ENCODE peak calls at places on chromosome 6, in six cellular contexts. B is LHCN-M2, M is cardiac fibroblast, G is H4, Q is NCI-H2107, E is HT1080. Y is an unnamed sample.
A peak's percentile ranks its signal among the peaks of the same experiment; 100 is the strongest.

GRCh38 chr6:27720607-27721580 is 191.3 kb downstream of the OR2B2 start:
- DNase-seq in Q (no peak), M (peak; percentile 35), E (peak; percentile 81), G (peak; percentile 53), B (peak; percentile 12), Y (no peak)

GRCh38 chr6:160750276-160750689 is 48.2 kb downstream of the PLG start:
- DNase-seq in G (no peak), Q (no peak), B (no peak), M (no peak), E (no peak), Y (no peak)

GRCh38 chr6:42766163-42766670 is 15.6 kb upstream of the BICRAL start:
- DNase-seq in B (peak; percentile 76), M (no peak), Q (no peak), E (peak; percentile 93), G (peak; percentile 58), Y (peak; percentile 90)

GRCh38 chr6:130203370-130203769 is 19.4 kb downstream of the SAMD3 start:
- DNase-seq in Q (no peak), B (no peak), M (no peak), E (no peak), G (no peak), Y (no peak)

GRCh38 chr6:145688493-145688905 is 46.8 kb downstream of the EPM2A start:
- DNase-seq in G (peak; percentile 24), E (peak; percentile 36), Q (no peak), B (peak; percentile 86), M (no peak), Y (no peak)

GRCh38 chr6:67933278-67933677 is 701.8 kb upstream of the ADGRB3 start:
- DNase-seq in Q (no peak), B (no peak), E (no peak), G (peak; percentile 16), M (no peak), Y (no peak)

GRCh38 chr6:7691675-7692452 is 34.0 kb upstream of the BMP6 start:
- DNase-seq in B (peak; percentile 32), M (peak; percentile 39), G (peak; percentile 25), E (peak; percentile 93), Q (no peak), Y (peak; percentile 25)

GRCh38 chr6:37680668-37681067 is 17.0 kb downstream of the MDGA1 start:
- DNase-seq in B (no peak), Q (peak; percentile 42), M (no peak), E (no peak), G (no peak), Y (no peak)

GRCh38 chr6:40425192-40425919 is 161.8 kb downstream of the LRFN2 start:
- DNase-seq in M (no peak), E (no peak), Q (no peak), B (no peak), G (no peak), Y (no peak)

GRCh38 chr6:147154454-147154853 is 49.8 kb upstream of the STXBP5 start:
- DNase-seq in E (peak; percentile 80), B (peak; percentile 91), Q (no peak), G (no peak), M (peak; percentile 30), Y (peak; percentile 48)

GRCh38 chr6:130724089-130724488 is 103.1 kb upstream of the SMLR1 start:
- DNase-seq in Q (no peak), E (no peak), M (no peak), G (no peak), B (no peak), Y (no peak)

GRCh38 chr6:46175976-46176375 is 5.2 kb upstream of the ENPP5 start:
- DNase-seq in B (no peak), Q (no peak), G (no peak), E (no peak), M (no peak), Y (no peak)

GRCh38 chr6:158431560-158431959 is 119.3 kb downstream of the TULP4 start:
- DNase-seq in M (no peak), E (no peak), G (no peak), Q (no peak), B (no peak), Y (no peak)

GRCh38 chr6:135938588-135939215 is 87.2 kb downstream of the PDE7B start:
- DNase-seq in B (peak; percentile 68), G (peak; percentile 30), E (no peak), Q (no peak), M (peak; percentile 68), Y (peak; percentile 38)

GRCh38 chr6:130467146-130467545 is 101.3 kb downstream of the TMEM200A start:
- DNase-seq in B (no peak), Q (no peak), M (no peak), E (no peak), G (no peak), Y (peak; percentile 7)

GRCh38 chr6:12423852-12424251 is 133.7 kb downstream of the EDN1 start:
- DNase-seq in B (no peak), M (peak; percentile 43), E (no peak), G (no peak), Q (no peak), Y (no peak)

GRCh38 chr6:14328163-14328562 is 210.6 kb downstream of the CD83 start:
- DNase-seq in Q (no peak), G (no peak), E (no peak), M (no peak), B (no peak), Y (no peak)

GRCh38 chr6:92337571-92337970 is 1081.8 kb downstream of the EPHA7 start:
- DNase-seq in Q (no peak), E (no peak), M (no peak), G (no peak), B (no peak), Y (no peak)

GRCh38 chr6:22250486-22250885 is 46.4 kb downstream of the PRL start:
- DNase-seq in M (no peak), B (peak; percentile 50), E (no peak), G (no peak), Q (peak; percentile 7), Y (peak; percentile 6)

GRCh38 chr6:26224940-26225847 is 138.0 kb downstream of the HFE start:
- DNase-seq in E (no peak), B (no peak), G (no peak), M (peak; percentile 93), Q (no peak), Y (peak; percentile 22)

GRCh38 chr6:138428943-138429616 is 25.1 kb downstream of the HEBP2 start:
- DNase-seq in B (peak; percentile 65), G (no peak), Q (no peak), E (peak; percentile 47), M (peak; percentile 80), Y (peak; percentile 63)

GRCh38 chr6:16683524-16684194 is 77.6 kb downstream of the ATXN1 start:
- DNase-seq in G (peak; percentile 90), Q (no peak), E (peak; percentile 92), M (peak; percentile 84), B (peak; percentile 87), Y (peak; percentile 68)

GRCh38 chr6:158103228-158103627 is 64.8 kb downstream of the SERAC1 start:
- DNase-seq in B (no peak), M (no peak), Q (no peak), E (no peak), G (no peak), Y (no peak)

GRCh38 chr6:150599199-150600002 is at the start of gene PLEKHG1:
- DNase-seq in E (peak; percentile 48), Q (peak; percentile 51), B (no peak), M (peak; percentile 52), G (peak; percentile 17), Y (peak; percentile 8)

GRCh38 chr6:135325624-135326424 is 144.7 kb downstream of the MYB start:
- DNase-seq in Q (no peak), B (no peak), G (no peak), E (no peak), M (peak; percentile 41), Y (no peak)

GRCh38 chr6:99151634-99152344 is 197.7 kb downstream of the FAXC start:
- DNase-seq in E (peak; percentile 28), Q (no peak), G (peak; percentile 8), B (peak; percentile 20), M (peak; percentile 8), Y (peak; percentile 43)

GRCh38 chr6:4403828-4404227 is 268.5 kb upstream of the ECI2 start:
- DNase-seq in B (peak; percentile 44), Q (no peak), M (peak; percentile 50), G (no peak), E (no peak), Y (peak; percentile 61)

GRCh38 chr6:112130878-112131277 is 43.5 kb downstream of the FAM229B start:
- DNase-seq in Q (no peak), M (no peak), G (no peak), E (no peak), B (no peak), Y (no peak)

GRCh38 chr6:43150051-43150751 is 20.9 kb upstream of the SRF start:
- DNase-seq in B (no peak), Q (no peak), M (peak; percentile 33), E (no peak), G (no peak), Y (no peak)

GRCh38 chr6:159155679-159156078 is 13.5 kb upstream of the FNDC1 start:
- DNase-seq in M (no peak), G (no peak), Q (no peak), E (no peak), B (no peak), Y (no peak)

GRCh38 chr6:3280866-3281465 is 22.2 kb downstream of the PSMG4 start:
- DNase-seq in E (no peak), G (no peak), B (no peak), M (no peak), Q (no peak), Y (no peak)

GRCh38 chr6:227074-227782 is 65.1 kb upstream of the DUSP22 start:
- DNase-seq in B (peak; percentile 70), Q (no peak), G (no peak), E (no peak), M (no peak), Y (peak; percentile 47)

GRCh38 chr6:43096451-43097097 is 20.5 kb downstream of the PTK7 start:
- DNase-seq in Q (no peak), G (peak; percentile 55), B (peak; percentile 71), M (peak; percentile 93), E (peak; percentile 55), Y (peak; percentile 83)

Y was measured in myocyte.